ENCODE peak calls at places on chromosomes 1 and 21, in six cellular contexts. One of them, this sample, is unnamed. For H3K4me1, the result is how much of the 10 kb centered on the place peaks cover.

GRCh38 chr1:226551299-226551698 is 2.7 kb downstream of the STUM start:
- DNase-seq in fibroblast of lung: no peak
- DNase-seq in HCT116: no peak
- DNase-seq in GM23248: no peak
- DNase-seq in mammary epithelial cell: no peak
- DNase-seq in PC-3: no peak
- DNase-seq in this sample: no peak

GRCh38 chr1:2024451-2024850 is 5.3 kb downstream of the GABRD start:
- DNase-seq in fibroblast of lung: no peak
- DNase-seq in HCT116: no peak
- DNase-seq in GM23248: no peak
- DNase-seq in mammary epithelial cell: no peak
- DNase-seq in PC-3: no peak
- DNase-seq in this sample: no peak

GRCh38 chr1:244155661-244156060 is 104.6 kb downstream of the ZBTB18 start:
- DNase-seq in fibroblast of lung: no peak
- DNase-seq in HCT116: no peak
- DNase-seq in GM23248: no peak
- DNase-seq in mammary epithelial cell: no peak
- DNase-seq in PC-3: no peak
- DNase-seq in this sample: no peak

GRCh38 chr1:173410133-173410793 is 66.9 kb upstream of the PRDX6 start:
- DNase-seq in fibroblast of lung: peak
- DNase-seq in HCT116: no peak
- DNase-seq in GM23248: peak
- DNase-seq in mammary epithelial cell: no peak
- DNase-seq in PC-3: peak
- DNase-seq in this sample: no peak

GRCh38 chr1:29912413-29912812 is 676.1 kb downstream of the PTPRU start:
- DNase-seq in fibroblast of lung: peak
- DNase-seq in HCT116: peak
- DNase-seq in GM23248: peak
- DNase-seq in mammary epithelial cell: peak
- DNase-seq in PC-3: peak
- DNase-seq in this sample: peak

GRCh38 chr1:18282851-18283600 is 175.4 kb downstream of the IGSF21 start:
- DNase-seq in fibroblast of lung: no peak
- DNase-seq in HCT116: no peak
- DNase-seq in GM23248: no peak
- DNase-seq in mammary epithelial cell: no peak
- DNase-seq in PC-3: no peak
- DNase-seq in this sample: no peak

GRCh38 chr1:19493547-19493946 is 8.2 kb upstream of the CAPZB start:
- DNase-seq in fibroblast of lung: no peak
- DNase-seq in HCT116: no peak
- DNase-seq in GM23248: no peak
- DNase-seq in mammary epithelial cell: no peak
- DNase-seq in PC-3: no peak
- DNase-seq in this sample: no peak

GRCh38 chr1:222974496-222974895 is 159.7 kb downstream of the DISP1 start:
- DNase-seq in fibroblast of lung: peak
- DNase-seq in HCT116: no peak
- DNase-seq in GM23248: peak
- DNase-seq in mammary epithelial cell: peak
- DNase-seq in PC-3: peak
- DNase-seq in this sample: no peak

GRCh38 chr1:151939141-151939540 is 29.8 kb upstream of the THEM4 start:
- DNase-seq in fibroblast of lung: no peak
- DNase-seq in HCT116: no peak
- DNase-seq in GM23248: no peak
- DNase-seq in mammary epithelial cell: no peak
- DNase-seq in PC-3: no peak
- DNase-seq in this sample: no peak

GRCh38 chr1:21294266-21295058 is 4.2 kb upstream of the ECE1 start:
- DNase-seq in fibroblast of lung: no peak
- DNase-seq in HCT116: peak
- DNase-seq in GM23248: peak
- DNase-seq in mammary epithelial cell: peak
- DNase-seq in PC-3: peak
- DNase-seq in this sample: no peak

GRCh38 chr1:190258003-190258402 is 219.7 kb downstream of the BRINP3 start:
- DNase-seq in fibroblast of lung: no peak
- DNase-seq in HCT116: no peak
- DNase-seq in GM23248: no peak
- DNase-seq in mammary epithelial cell: no peak
- DNase-seq in PC-3: no peak
- DNase-seq in this sample: no peak

GRCh38 chr1:236489710-236490377 is 33.9 kb upstream of the LGALS8 start:
- DNase-seq in fibroblast of lung: peak
- DNase-seq in HCT116: peak
- DNase-seq in GM23248: peak
- DNase-seq in mammary epithelial cell: peak
- DNase-seq in PC-3: peak
- DNase-seq in this sample: no peak

GRCh38 chr1:75791022-75791421 is 5.0 kb downstream of the RABGGTB start:
- DNase-seq in fibroblast of lung: peak
- DNase-seq in HCT116: no peak
- DNase-seq in GM23248: peak
- DNase-seq in mammary epithelial cell: peak
- DNase-seq in PC-3: peak
- DNase-seq in this sample: no peak

GRCh38 chr1:215744419-215744818 is 177.3 kb downstream of the KCTD3 start:
- DNase-seq in fibroblast of lung: no peak
- DNase-seq in HCT116: no peak
- DNase-seq in GM23248: peak
- DNase-seq in mammary epithelial cell: no peak
- DNase-seq in PC-3: no peak
- DNase-seq in this sample: no peak

GRCh38 chr1:91885716-91886506 is at the start of gene TGFBR3:
- DNase-seq in fibroblast of lung: peak
- DNase-seq in HCT116: peak
- DNase-seq in GM23248: peak
- DNase-seq in mammary epithelial cell: peak
- DNase-seq in PC-3: peak
- DNase-seq in this sample: no peak
- TF ChIP-seq EZH2 in fibroblast of lung: no peak
- TF ChIP-seq EZH2 in HCT116: no peak
- TF ChIP-seq EZH2 in GM23248: no peak
- TF ChIP-seq EZH2 in mammary epithelial cell: no peak
- TF ChIP-seq EZH2 in PC-3: no peak
- TF ChIP-seq EZH2 in this sample: no peak

GRCh38 chr21:35225573-35225972 is 176.5 kb upstream of the RUNX1 start:
- DNase-seq in fibroblast of lung: no peak
- DNase-seq in HCT116: no peak
- DNase-seq in GM23248: no peak
- DNase-seq in mammary epithelial cell: no peak
- DNase-seq in PC-3: no peak
- DNase-seq in this sample: no peak

GRCh38 chr21:35226302-35226701 is 177.2 kb upstream of the RUNX1 start:
- DNase-seq in fibroblast of lung: peak
- DNase-seq in HCT116: no peak
- DNase-seq in GM23248: peak
- DNase-seq in mammary epithelial cell: no peak
- DNase-seq in PC-3: peak
- DNase-seq in this sample: no peak

GRCh38 chr21:35229290-35229689 is 180.2 kb upstream of the RUNX1 start:
- DNase-seq in fibroblast of lung: no peak
- DNase-seq in HCT116: no peak
- DNase-seq in GM23248: no peak
- DNase-seq in mammary epithelial cell: no peak
- DNase-seq in PC-3: no peak
- DNase-seq in this sample: no peak

GRCh38 chr21:35227774-35228173 is 178.7 kb upstream of the RUNX1 start:
- DNase-seq in fibroblast of lung: no peak
- DNase-seq in HCT116: no peak
- DNase-seq in GM23248: no peak
- DNase-seq in mammary epithelial cell: no peak
- DNase-seq in PC-3: no peak
- DNase-seq in this sample: no peak

DNA sequence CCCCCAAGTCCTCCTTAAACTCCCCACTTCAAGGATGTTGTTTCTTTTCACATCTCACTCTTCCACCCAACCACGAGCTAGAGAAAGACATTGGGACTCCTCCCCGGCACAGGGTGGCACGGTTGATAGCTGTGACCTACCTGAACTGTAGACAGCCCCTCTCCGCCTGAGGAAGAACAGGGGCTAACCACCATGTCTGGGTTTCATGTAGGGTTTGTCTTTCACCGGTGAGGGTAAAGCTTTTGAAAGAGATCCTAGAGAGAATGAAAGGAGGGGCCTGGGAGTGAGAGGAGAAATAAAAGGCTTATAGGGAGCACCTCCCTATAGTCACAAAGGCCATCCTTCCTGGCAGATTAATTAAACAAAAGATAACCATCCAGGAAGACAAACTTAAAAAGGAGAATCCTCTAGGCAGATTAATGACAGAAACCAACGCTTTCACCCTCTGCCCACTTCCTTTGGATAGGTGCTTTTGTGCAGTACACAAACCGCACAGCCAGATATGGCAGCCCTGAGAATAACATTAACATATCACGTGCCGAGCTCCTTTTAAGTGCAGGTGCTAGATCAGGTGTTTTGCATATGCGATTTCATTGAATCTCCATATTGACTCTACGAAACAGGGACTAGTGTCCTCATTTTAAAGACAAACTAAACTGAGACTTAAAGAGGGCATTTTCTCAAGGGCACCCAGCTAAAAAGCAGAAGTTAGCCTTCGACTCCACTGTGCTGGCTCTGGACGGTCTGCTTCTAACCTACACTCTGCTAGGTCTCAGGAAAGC is 178.0 kb upstream of the RUNX1 start:
- DNase-seq in fibroblast of lung: no peak
- DNase-seq in HCT116: no peak
- DNase-seq in GM23248: no peak
- DNase-seq in mammary epithelial cell: no peak
- DNase-seq in PC-3: no peak
- DNase-seq in this sample: no peak
- H3K9ac ChIP-seq in fibroblast of lung: no peak
- H3K9ac ChIP-seq in HCT116: no peak
- H3K9ac ChIP-seq in GM23248: no peak
- H3K9ac ChIP-seq in mammary epithelial cell: no peak
- H3K9ac ChIP-seq in PC-3: peak
- H3K9ac ChIP-seq in this sample: no peak

DNA sequence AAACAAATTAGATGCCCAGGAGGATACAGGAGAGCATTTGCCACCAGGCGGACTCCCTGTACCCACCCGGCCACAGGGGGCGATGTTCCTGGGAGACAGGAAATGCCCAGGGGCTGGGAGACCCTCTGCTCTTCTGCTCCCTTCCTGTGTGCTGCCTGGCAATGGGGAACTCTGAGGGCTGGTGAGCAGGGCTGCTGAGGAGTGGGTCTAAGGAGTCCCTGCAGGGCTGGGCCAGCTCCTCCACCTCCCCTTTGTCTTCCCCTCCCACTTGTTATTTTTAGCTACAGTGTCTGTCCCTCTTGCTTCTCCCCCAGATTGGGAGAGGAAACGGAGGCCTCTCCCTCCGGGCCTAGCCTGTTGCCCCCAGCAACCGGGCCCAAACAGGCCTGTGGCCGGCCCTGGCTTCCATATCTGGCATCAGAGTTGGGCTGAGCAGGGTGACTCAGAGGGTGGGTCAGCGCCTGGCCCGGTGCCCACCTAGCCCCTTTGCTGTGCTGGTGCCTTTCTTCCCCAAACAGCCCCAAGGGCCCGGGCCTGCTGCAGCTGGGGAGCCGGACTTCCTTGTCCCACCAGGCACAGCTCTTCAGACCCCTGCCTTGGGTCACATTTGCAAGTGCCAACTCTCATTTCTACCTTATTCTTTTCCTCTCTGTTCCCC is 11.7 kb downstream of the LMNA start:
- DNase-seq in fibroblast of lung: peak
- DNase-seq in HCT116: peak
- DNase-seq in GM23248: peak
- DNase-seq in mammary epithelial cell: peak
- DNase-seq in PC-3: peak
- DNase-seq in this sample: peak
- H3K4me1 ChIP-seq in fibroblast of lung: half or more
- H3K4me1 ChIP-seq in HCT116: half or more
- H3K4me1 ChIP-seq in GM23248: half or more
- H3K4me1 ChIP-seq in mammary epithelial cell: half or more
- H3K4me1 ChIP-seq in PC-3: half or more
- H3K4me1 ChIP-seq in this sample: half or more

DNA sequence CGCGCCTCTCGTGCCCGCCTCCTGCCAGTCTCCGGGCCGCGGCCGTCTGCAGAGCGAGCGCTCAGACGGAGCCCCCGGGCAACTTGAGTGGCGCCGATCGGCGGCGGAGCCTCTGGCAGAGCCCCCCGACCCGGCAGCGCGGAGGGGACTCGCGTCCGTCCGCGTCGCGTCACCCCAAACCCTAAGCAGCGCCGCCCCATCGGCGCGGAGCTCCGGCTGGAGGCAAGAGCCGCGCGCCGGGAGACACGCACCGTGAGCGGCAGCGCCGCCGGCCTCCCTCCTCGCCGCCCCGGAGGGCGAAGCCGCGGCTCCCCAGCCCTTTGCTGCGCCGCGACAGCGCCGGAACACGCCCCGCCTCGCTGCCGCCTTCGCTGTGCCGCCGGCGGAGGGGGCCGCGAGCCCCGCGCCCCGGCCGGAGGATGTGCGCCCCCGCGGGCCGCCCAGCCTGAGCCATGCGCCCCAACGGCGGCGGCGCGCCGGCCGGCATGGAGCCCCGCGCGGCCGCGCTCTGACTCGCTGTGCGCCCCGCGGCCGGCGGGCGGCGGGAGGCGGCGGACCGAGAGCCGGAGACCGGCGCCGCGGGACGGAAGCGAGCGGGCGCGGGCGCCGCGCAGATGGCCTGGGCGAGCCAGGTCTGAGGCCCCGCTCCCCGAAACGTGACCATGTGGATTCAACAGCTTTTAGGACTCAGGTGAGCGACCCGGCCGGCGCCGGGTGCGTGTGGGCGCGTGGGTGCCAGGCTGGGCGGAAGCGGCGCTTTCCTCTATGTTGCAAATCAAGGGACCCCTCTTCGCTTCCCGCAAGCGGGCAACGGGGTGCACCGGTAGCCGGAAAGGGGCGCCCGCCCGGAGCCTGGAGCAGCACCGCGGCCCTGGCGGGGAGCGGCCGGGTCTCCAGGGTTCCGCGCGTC is 610 bp downstream of the AJAP1 start:
- DNase-seq in fibroblast of lung: no peak
- DNase-seq in HCT116: no peak
- DNase-seq in GM23248: peak
- DNase-seq in mammary epithelial cell: peak
- DNase-seq in PC-3: no peak
- DNase-seq in this sample: no peak
- TF ChIP-seq EZH2 in fibroblast of lung: no peak
- TF ChIP-seq EZH2 in HCT116: no peak
- TF ChIP-seq EZH2 in GM23248: no peak
- TF ChIP-seq EZH2 in mammary epithelial cell: no peak
- TF ChIP-seq EZH2 in PC-3: no peak
- TF ChIP-seq EZH2 in this sample: no peak

GRCh38 chr1:56326056-56326455 is 253.3 kb downstream of the PLPP3 start:
- DNase-seq in fibroblast of lung: peak
- DNase-seq in HCT116: no peak
- DNase-seq in GM23248: peak
- DNase-seq in mammary epithelial cell: no peak
- DNase-seq in PC-3: peak
- DNase-seq in this sample: no peak
- H3K9ac ChIP-seq in fibroblast of lung: no peak
- H3K9ac ChIP-seq in HCT116: no peak
- H3K9ac ChIP-seq in GM23248: no peak
- H3K9ac ChIP-seq in mammary epithelial cell: no peak
- H3K9ac ChIP-seq in PC-3: no peak
- H3K9ac ChIP-seq in this sample: no peak

GRCh38 chr1:39408641-39409054 is 82.8 kb upstream of the BMP8A start:
- DNase-seq in fibroblast of lung: peak
- DNase-seq in HCT116: peak
- DNase-seq in GM23248: peak
- DNase-seq in mammary epithelial cell: peak
- DNase-seq in PC-3: peak
- DNase-seq in this sample: no peak
- H3K4me1 ChIP-seq in fibroblast of lung: under half
- H3K4me1 ChIP-seq in HCT116: half or more
- H3K4me1 ChIP-seq in GM23248: half or more
- H3K4me1 ChIP-seq in mammary epithelial cell: half or more
- H3K4me1 ChIP-seq in PC-3: under half
- H3K4me1 ChIP-seq in this sample: half or more

This sample was measured in keratinocyte.